ENCODE peak calls at places on chromosome 9, in seven cellular contexts. One of them, this sample, is unnamed.

GRCh38 chr9:106962615-106963363 is 99.8 kb downstream of the ZNF462 start:
- DNase-seq in left cardiac atrium: peak
- DNase-seq in NCI-H1105: no peak
- DNase-seq in NCI-H748 treated with DMSO at 0.1 percent for 48 hours: no peak
- DNase-seq in NCI-H774: no peak
- DNase-seq in GM13976: no peak
- DNase-seq in COR-L47: no peak
- DNase-seq in this sample: no peak

GRCh38 chr9:35859310-35859994 is 10.7 kb downstream of the OR13J1 start:
- DNase-seq in NCI-H748 treated with DMSO at 0.1 percent for 48 hours: no peak
- DNase-seq in NCI-H1105: peak
- DNase-seq in COR-L47: peak
- DNase-seq in GM13976: no peak
- DNase-seq in left cardiac atrium: no peak
- DNase-seq in NCI-H774: no peak
- DNase-seq in this sample: peak

GRCh38 chr9:79572032-79572890 is 496 bp downstream of the TLE4 start:
- DNase-seq in NCI-H1105: peak
- DNase-seq in NCI-H748 treated with DMSO at 0.1 percent for 48 hours: no peak
- DNase-seq in GM13976: peak
- DNase-seq in NCI-H774: no peak
- DNase-seq in left cardiac atrium: peak
- DNase-seq in COR-L47: peak
- DNase-seq in this sample: peak

GRCh38 chr9:115691686-115692085 is 461.9 kb upstream of the PAPPA start:
- DNase-seq in COR-L47: no peak
- DNase-seq in NCI-H774: no peak
- DNase-seq in NCI-H1105: no peak
- DNase-seq in left cardiac atrium: no peak
- DNase-seq in NCI-H748 treated with DMSO at 0.1 percent for 48 hours: no peak
- DNase-seq in GM13976: no peak
- DNase-seq in this sample: no peak

GRCh38 chr9:75467141-75467540 is 378.8 kb downstream of the OSTF1 start:
- DNase-seq in GM13976: no peak
- DNase-seq in left cardiac atrium: no peak
- DNase-seq in NCI-H1105: no peak
- DNase-seq in NCI-H748 treated with DMSO at 0.1 percent for 48 hours: no peak
- DNase-seq in NCI-H774: no peak
- DNase-seq in COR-L47: no peak
- DNase-seq in this sample: no peak

GRCh38 chr9:34796924-34797323 is 87.0 kb upstream of the CCL21 start:
- DNase-seq in GM13976: no peak
- DNase-seq in NCI-H1105: no peak
- DNase-seq in COR-L47: no peak
- DNase-seq in NCI-H748 treated with DMSO at 0.1 percent for 48 hours: no peak
- DNase-seq in NCI-H774: no peak
- DNase-seq in left cardiac atrium: no peak
- DNase-seq in this sample: no peak

GRCh38 chr9:115808108-115808507 is 345.5 kb upstream of the PAPPA start:
- DNase-seq in GM13976: no peak
- DNase-seq in COR-L47: no peak
- DNase-seq in NCI-H748 treated with DMSO at 0.1 percent for 48 hours: no peak
- DNase-seq in NCI-H774: no peak
- DNase-seq in NCI-H1105: no peak
- DNase-seq in left cardiac atrium: no peak
- DNase-seq in this sample: no peak

GRCh38 chr9:133168432-133168831 is 4.7 kb upstream of the GBGT1 start:
- DNase-seq in NCI-H774: no peak
- DNase-seq in GM13976: peak
- DNase-seq in NCI-H1105: no peak
- DNase-seq in left cardiac atrium: no peak
- DNase-seq in COR-L47: no peak
- DNase-seq in NCI-H748 treated with DMSO at 0.1 percent for 48 hours: no peak
- DNase-seq in this sample: no peak

GRCh38 chr9:35577486-35577885 is 27.6 kb upstream of the TESK1 start:
- DNase-seq in NCI-H748 treated with DMSO at 0.1 percent for 48 hours: no peak
- DNase-seq in COR-L47: no peak
- DNase-seq in NCI-H774: no peak
- DNase-seq in NCI-H1105: no peak
- DNase-seq in left cardiac atrium: no peak
- DNase-seq in GM13976: no peak
- DNase-seq in this sample: no peak

GRCh38 chr9:70421272-70422180 is 7.1 kb upstream of the KLF9 start:
- DNase-seq in NCI-H1105: no peak
- DNase-seq in GM13976: no peak
- DNase-seq in NCI-H774: no peak
- DNase-seq in left cardiac atrium: no peak
- DNase-seq in NCI-H748 treated with DMSO at 0.1 percent for 48 hours: no peak
- DNase-seq in COR-L47: peak
- DNase-seq in this sample: peak

GRCh38 chr9:120405860-120406259 is 174.1 kb downstream of the CDK5RAP2 start:
- DNase-seq in GM13976: no peak
- DNase-seq in left cardiac atrium: no peak
- DNase-seq in COR-L47: no peak
- DNase-seq in NCI-H774: no peak
- DNase-seq in NCI-H748 treated with DMSO at 0.1 percent for 48 hours: no peak
- DNase-seq in NCI-H1105: no peak
- DNase-seq in this sample: no peak